ENCODE peak calls at places on chromosomes 5 and 9, in ten cellular contexts. T, X, B, Q, O, I, R, W, G and K are unnamed samples.

GRCh38 chr5:57097526-57097925 is 76.3 kb upstream of the GPBP1 start:
- DNase-seq in T (no peak), X (no peak), B (no peak), Q (no peak), O (no peak), I (no peak), R (no peak), W (no peak), G (no peak), K (no peak)

GRCh38 chr5:146860213-146860891 is 18.2 kb downstream of the PPP2R2B start:
- DNase-seq in T (no peak), X (no peak), B (no peak), Q (no peak), O (peak), I (no peak), R (no peak), W (no peak), G (peak), K (no peak)

GRCh38 chr5:132487095-132487428 is 3.5 kb downstream of the IRF1 start:
- DNase-seq in T (no peak), X (no peak), B (no peak), Q (no peak), O (no peak), I (peak), R (no peak), W (no peak), G (no peak), K (no peak)

GRCh38 chr5:116454417-116454927 is 120.2 kb downstream of the SEMA6A start:
- DNase-seq in T (no peak), X (no peak), B (peak), Q (peak), O (peak), I (no peak), R (peak), W (peak), G (no peak), K (peak)

GRCh38 chr5:143249851-143250250 is 153.6 kb downstream of the NR3C1 start:
- DNase-seq in T (no peak), X (no peak), B (no peak), Q (no peak), O (no peak), I (no peak), R (no peak), W (peak), G (no peak), K (no peak)

GRCh38 chr5:59766394-59766793 is 127.1 kb downstream of the PDE4D start:
- DNase-seq in T (no peak), X (no peak), B (peak), Q (peak), O (no peak), I (no peak), R (no peak), W (no peak), G (peak), K (no peak)

GRCh38 chr5:171166766-171167165 is 142.3 kb upstream of the TLX3 start:
- DNase-seq in T (no peak), X (no peak), B (no peak), Q (no peak), O (no peak), I (no peak), R (no peak), W (no peak), G (no peak), K (no peak)

GRCh38 chr9:121650220-121651013 is 1.0 kb upstream of the DAB2IP start:
- DNase-seq in T (no peak), X (peak), B (peak), Q (peak), O (no peak), I (peak), R (no peak), W (no peak), G (peak), K (no peak)

GRCh38 chr9:93020151-93020550 is 38.4 kb upstream of the SUSD3 start:
- DNase-seq in T (no peak), X (no peak), B (no peak), Q (no peak), O (no peak), I (no peak), R (no peak), W (no peak), G (no peak), K (no peak)

GRCh38 chr5:79077680-79078365 is 8.3 kb downstream of the BHMT2 start:
- DNase-seq in T (no peak), X (no peak), B (no peak), Q (no peak), O (no peak), I (no peak), R (no peak), W (peak), G (no peak), K (no peak)

GRCh38 chr5:142063878-142064331 is 44.7 kb upstream of the NDFIP1 start:
- DNase-seq in T (no peak), X (peak), B (peak), Q (peak), O (peak), I (no peak), R (peak), W (peak), G (peak), K (peak)

GRCh38 chr5:132052520-132052919 is 7.9 kb upstream of the IL3 start:
- DNase-seq in T (no peak), X (no peak), B (no peak), Q (no peak), O (no peak), I (no peak), R (no peak), W (no peak), G (no peak), K (no peak)

GRCh38 chr9:92735907-92736600 is 28.6 kb downstream of the BICD2 start:
- DNase-seq in T (no peak), X (no peak), B (peak), Q (no peak), O (no peak), I (no peak), R (no peak), W (no peak), G (no peak), K (no peak)

GRCh38 chr5:89211836-89212235 is 328.9 kb upstream of the MEF2C start:
- DNase-seq in T (no peak), X (no peak), B (no peak), Q (peak), O (peak), I (no peak), R (no peak), W (peak), G (no peak), K (peak)

GRCh38 chr9:112863214-112863613 is 27.5 kb downstream of the SLC46A2 start:
- DNase-seq in T (no peak), X (no peak), B (no peak), Q (peak), O (no peak), I (no peak), R (no peak), W (no peak), G (no peak), K (peak)

GRCh38 chr5:131379071-131379538 is 115.3 kb downstream of the CDC42SE2 start:
- DNase-seq in T (no peak), X (no peak), B (no peak), Q (peak), O (no peak), I (no peak), R (no peak), W (no peak), G (no peak), K (no peak)

GRCh38 chr5:151075698-151076331 is 5.0 kb downstream of the TNIP1 start:
- DNase-seq in T (no peak), X (peak), B (no peak), Q (no peak), O (no peak), I (peak), R (no peak), W (peak), G (peak), K (no peak)

GRCh38 chr9:127873886-127874285 is 3.6 kb downstream of the AK1 start:
- DNase-seq in T (no peak), X (peak), B (peak), Q (peak), O (no peak), I (no peak), R (no peak), W (no peak), G (no peak), K (no peak)

GRCh38 chr5:58477760-58478159 is 13.5 kb upstream of the GAPT start:
- DNase-seq in T (no peak), X (no peak), B (no peak), Q (peak), O (no peak), I (no peak), R (no peak), W (no peak), G (no peak), K (no peak)
- TF ChIP-seq CTCF in T (peak), X (no peak), B (no peak), Q (peak), O (no peak), I (peak), R (no peak), W (no peak), G (no peak), K (no peak)

DNA sequence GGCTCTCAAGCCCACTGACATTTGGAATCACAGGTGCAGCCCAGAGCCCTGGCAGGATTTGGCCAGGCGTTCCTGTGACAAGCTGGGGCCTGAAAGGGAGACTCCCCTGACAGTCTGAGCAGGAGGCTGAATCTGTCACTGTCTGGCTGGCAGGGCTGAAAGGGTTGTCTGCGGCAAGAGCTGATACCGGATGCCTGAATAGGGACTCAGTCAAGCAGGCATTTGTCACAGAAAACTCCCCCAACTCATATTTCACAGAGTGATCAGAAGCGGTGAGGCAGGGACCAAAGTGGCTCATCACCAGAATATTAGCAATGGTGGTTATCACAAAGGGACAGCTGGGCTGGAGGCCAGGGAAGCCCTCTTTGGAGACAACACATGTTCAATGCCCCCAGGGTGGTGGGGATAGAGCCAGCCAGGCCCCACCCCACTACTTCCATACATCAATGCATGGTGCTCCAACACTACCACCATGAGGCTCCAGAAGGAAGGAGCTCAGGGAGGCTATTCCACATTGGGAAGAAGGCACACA is 295.5 kb downstream of the DTWD2 start:
- DNase-seq in T (no peak), X (no peak), B (no peak), Q (no peak), O (no peak), I (no peak), R (peak), W (no peak), G (no peak), K (no peak)
- TF ChIP-seq CTCF in T (no peak), X (no peak), B (no peak), Q (no peak), O (no peak), I (no peak), R (no peak), W (no peak), G (no peak), K (no peak)

DNA sequence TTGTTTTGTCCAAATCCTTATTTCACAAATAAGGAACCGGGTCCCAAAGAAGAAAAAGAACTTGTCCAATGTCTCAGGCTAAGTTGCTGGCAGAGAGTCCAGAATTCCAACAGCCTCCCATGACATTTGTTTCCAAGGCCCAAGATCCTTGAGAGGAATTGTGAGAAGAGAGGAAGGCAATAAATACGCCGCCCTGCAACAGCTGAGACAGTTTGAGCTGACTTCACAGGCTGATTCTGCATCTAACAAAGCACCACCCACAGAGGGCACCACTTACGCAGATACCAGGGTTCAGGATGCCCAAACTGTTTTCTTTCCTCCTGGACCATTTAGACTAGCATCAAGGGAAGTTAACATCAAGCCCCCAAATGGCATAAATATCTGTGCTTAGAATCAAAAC is 211.3 kb downstream of the FAM114A2 start:
- DNase-seq in T (no peak), X (no peak), B (no peak), Q (no peak), O (no peak), I (no peak), R (peak), W (no peak), G (peak), K (no peak)
- TF ChIP-seq CTCF in T (no peak), X (no peak), B (no peak), Q (no peak), O (peak), I (no peak), R (no peak), W (no peak), G (no peak), K (peak)

GRCh38 chr5:169197343-169197742 is 103.6 kb downstream of the SLIT3 start:
- DNase-seq in T (no peak), X (no peak), B (no peak), Q (no peak), O (no peak), I (no peak), R (no peak), W (peak), G (peak), K (no peak)
- TF ChIP-seq CTCF in T (no peak), X (no peak), B (no peak), Q (no peak), O (no peak), I (no peak), R (no peak), W (peak), G (no peak), K (no peak)